ENCODE peak calls at places on chromosomes 5 and 9, in four cellular contexts. One of them, this sample, is unnamed.

GRCh38 chr9:98118640-98119601 is at the start of gene TRIM14:
- DNase-seq in GM12878: no peak
- DNase-seq in HepG2: peak; percentile 69
- DNase-seq in K562: peak; percentile 87
- DNase-seq in this sample: peak; percentile 73

GRCh38 chr5:78610163-78610583 is 38.4 kb downstream of the LHFPL2 start:
- DNase-seq in GM12878: no peak
- DNase-seq in HepG2: no peak
- DNase-seq in K562: no peak
- DNase-seq in this sample: no peak

GRCh38 chr5:159092288-159092687 is 7.4 kb downstream of the EBF1 start:
- DNase-seq in K562: no peak
- DNase-seq in GM12878: no peak
- DNase-seq in HepG2: no peak
- DNase-seq in this sample: no peak

GRCh38 chr5:102760815-102761214 is 5.7 kb downstream of the PAM start:
- DNase-seq in GM12878: no peak
- DNase-seq in K562: no peak
- DNase-seq in HepG2: no peak
- DNase-seq in this sample: no peak

GRCh38 chr9:571066-571465 is 270.4 kb upstream of the DMRT1 start:
- DNase-seq in HepG2: no peak
- DNase-seq in GM12878: no peak
- DNase-seq in K562: no peak
- DNase-seq in this sample: no peak

GRCh38 chr9:12640866-12641636 is 52.1 kb upstream of the TYRP1 start:
- DNase-seq in GM12878: no peak
- DNase-seq in HepG2: no peak
- DNase-seq in K562: no peak
- DNase-seq in this sample: no peak

GRCh38 chr5:10586008-10586407 is 22.1 kb downstream of the ANKRD33B start:
- DNase-seq in GM12878: no peak
- DNase-seq in HepG2: no peak
- DNase-seq in K562: no peak
- DNase-seq in this sample: no peak

GRCh38 chr9:38064842-38065368 is 4.1 kb downstream of the SHB start:
- DNase-seq in GM12878: no peak
- DNase-seq in HepG2: no peak
- DNase-seq in K562: no peak
- DNase-seq in this sample: no peak

GRCh38 chr5:171310816-171311697 is 2.0 kb downstream of the TLX3 start:
- DNase-seq in GM12878: no peak
- DNase-seq in K562: no peak
- DNase-seq in HepG2: no peak
- DNase-seq in this sample: peak; percentile 65

GRCh38 chr5:67020231-67020630 is 176.4 kb downstream of the CD180 start:
- DNase-seq in HepG2: no peak
- DNase-seq in K562: no peak
- DNase-seq in GM12878: no peak
- DNase-seq in this sample: no peak

GRCh38 chr9:126373241-126373640 is 46.6 kb downstream of the MVB12B start:
- DNase-seq in K562: no peak
- DNase-seq in GM12878: no peak
- DNase-seq in HepG2: peak; percentile 52
- DNase-seq in this sample: no peak

GRCh38 chr9:98929866-98930265 is 13.8 kb upstream of the COL15A1 start:
- DNase-seq in GM12878: no peak
- DNase-seq in HepG2: no peak
- DNase-seq in K562: peak; percentile 74
- DNase-seq in this sample: no peak

GRCh38 chr9:93266521-93267001 is 82.6 kb downstream of the WNK2 start:
- DNase-seq in K562: no peak
- DNase-seq in HepG2: no peak
- DNase-seq in GM12878: no peak
- DNase-seq in this sample: no peak

GRCh38 chr5:144035341-144035740 is 135.1 kb downstream of the YIPF5 start:
- DNase-seq in HepG2: no peak
- DNase-seq in GM12878: no peak
- DNase-seq in K562: no peak
- DNase-seq in this sample: no peak

GRCh38 chr5:116068028-116068632 is 16.7 kb upstream of the COMMD10 start:
- DNase-seq in HepG2: peak; percentile 44
- DNase-seq in GM12878: no peak
- DNase-seq in K562: peak; percentile 29
- DNase-seq in this sample: no peak

GRCh38 chr5:95746194-95746593 is 15.1 kb downstream of the RHOBTB3 start:
- DNase-seq in HepG2: no peak
- DNase-seq in GM12878: no peak
- DNase-seq in K562: no peak
- DNase-seq in this sample: no peak

GRCh38 chr9:90958328-90958727 is 156.7 kb downstream of the SYK start:
- DNase-seq in HepG2: no peak
- DNase-seq in GM12878: no peak
- DNase-seq in K562: no peak
- DNase-seq in this sample: no peak

GRCh38 chr5:96940586-96940985 is 4.7 kb downstream of the LNPEP start:
- DNase-seq in K562: no peak
- DNase-seq in HepG2: no peak
- DNase-seq in GM12878: no peak
- DNase-seq in this sample: no peak

GRCh38 chr9:34403554-34404380 is 27.1 kb upstream of the MYORG start:
- DNase-seq in GM12878: no peak
- DNase-seq in K562: peak; percentile 53
- DNase-seq in HepG2: peak; percentile 50
- DNase-seq in this sample: peak; percentile 82

GRCh38 chr9:136056546-136057235 is 38.4 kb downstream of the NACC2 start:
- DNase-seq in K562: no peak
- DNase-seq in GM12878: no peak
- DNase-seq in HepG2: no peak
- DNase-seq in this sample: peak; percentile 16
- TF ChIP-seq TCF7 in K562: no peak
- TF ChIP-seq TCF7 in GM12878: no peak
- TF ChIP-seq TCF7 in HepG2: no peak
- TF ChIP-seq TCF7 in this sample: no peak

GRCh38 chr5:36655171-36655570 is 48.8 kb downstream of the SLC1A3 start:
- DNase-seq in HepG2: no peak
- DNase-seq in K562: no peak
- DNase-seq in GM12878: no peak
- DNase-seq in this sample: no peak
- TF ChIP-seq CBFB in HepG2: no peak
- TF ChIP-seq CBFB in K562: no peak
- TF ChIP-seq CBFB in GM12878: no peak
- TF ChIP-seq CBFB in this sample: no peak

DNA sequence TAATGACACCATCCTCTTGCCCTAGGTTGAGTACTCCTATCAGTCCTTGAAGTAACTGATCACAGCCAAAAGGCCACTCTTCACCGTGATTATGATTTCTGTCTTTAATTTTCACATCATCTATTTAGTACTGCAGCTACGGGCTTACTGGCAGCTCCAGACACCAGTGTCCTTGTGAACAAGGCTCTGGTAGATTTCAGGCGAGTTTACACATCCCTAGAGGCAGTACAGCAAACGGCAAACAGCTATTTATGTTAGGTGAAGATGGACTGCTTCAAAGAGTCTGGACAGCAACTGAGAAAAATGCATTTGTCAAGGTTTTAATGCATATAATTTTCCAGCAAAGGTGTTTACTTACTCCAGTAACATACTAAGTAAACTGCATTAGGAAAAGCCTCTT is 396.9 kb downstream of the KDM4C start:
- DNase-seq in HepG2: no peak
- DNase-seq in K562: no peak
- DNase-seq in GM12878: no peak
- DNase-seq in this sample: no peak
- TF ChIP-seq TCF7 in HepG2: no peak
- TF ChIP-seq TCF7 in K562: no peak
- TF ChIP-seq TCF7 in GM12878: no peak
- TF ChIP-seq TCF7 in this sample: no peak

GRCh38 chr5:141039061-141039460 is 12.1 kb upstream of the PCDHB1 start:
- DNase-seq in K562: no peak
- DNase-seq in GM12878: no peak
- DNase-seq in HepG2: no peak
- DNase-seq in this sample: no peak

GRCh38 chr5:141040763-141041426 is 10.3 kb upstream of the PCDHB1 start:
- DNase-seq in HepG2: peak; percentile 69
- DNase-seq in GM12878: no peak
- DNase-seq in K562: peak; percentile 78
- DNase-seq in this sample: peak; percentile 99

GRCh38 chr5:141039517-141039916 is 11.7 kb upstream of the PCDHB1 start:
- DNase-seq in K562: no peak
- DNase-seq in GM12878: no peak
- DNase-seq in HepG2: no peak
- DNase-seq in this sample: no peak

GRCh38 chr5:141041427-141041785 is 9.8 kb upstream of the PCDHB1 start:
- DNase-seq in GM12878: no peak
- DNase-seq in HepG2: no peak
- DNase-seq in K562: no peak
- DNase-seq in this sample: no peak

DNA sequence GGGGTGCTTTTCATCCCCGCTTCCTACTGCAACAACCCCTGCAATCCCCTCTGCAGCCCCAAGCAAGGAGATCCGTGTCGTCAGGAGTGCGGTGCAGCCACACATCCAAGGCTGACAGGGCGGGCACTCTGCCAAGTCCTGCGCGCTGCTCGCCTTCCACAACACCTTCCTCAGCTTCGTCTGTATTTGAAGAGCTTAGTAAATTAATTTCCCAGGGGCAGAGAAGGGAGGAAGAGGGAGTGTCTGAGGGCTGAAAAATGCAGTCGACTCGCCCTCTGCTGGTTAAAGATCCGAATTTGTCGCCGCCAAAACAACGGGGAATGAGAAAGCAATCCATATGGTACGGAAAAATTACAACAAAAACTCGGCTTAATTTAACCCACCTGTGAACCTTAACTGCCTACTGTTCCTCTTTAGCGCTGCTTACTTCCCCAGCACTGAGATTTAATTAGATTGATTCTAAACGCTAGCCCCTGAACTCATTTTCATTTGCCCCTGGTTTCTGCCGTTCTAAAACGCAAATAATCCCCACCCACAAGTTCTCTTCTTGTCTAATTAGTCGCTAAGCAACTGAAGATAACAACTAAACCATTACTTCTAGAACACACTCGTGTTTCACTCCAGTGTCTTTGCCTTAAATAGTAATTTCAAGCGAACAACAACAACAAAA is 10.9 kb upstream of the PCDHB1 start:
- DNase-seq in HepG2: no peak
- DNase-seq in K562: no peak
- DNase-seq in GM12878: no peak
- DNase-seq in this sample: peak; percentile 77
- TF ChIP-seq CBFB in HepG2: no peak
- TF ChIP-seq CBFB in K562: no peak
- TF ChIP-seq CBFB in GM12878: no peak
- TF ChIP-seq CBFB in this sample: no peak

DNA sequence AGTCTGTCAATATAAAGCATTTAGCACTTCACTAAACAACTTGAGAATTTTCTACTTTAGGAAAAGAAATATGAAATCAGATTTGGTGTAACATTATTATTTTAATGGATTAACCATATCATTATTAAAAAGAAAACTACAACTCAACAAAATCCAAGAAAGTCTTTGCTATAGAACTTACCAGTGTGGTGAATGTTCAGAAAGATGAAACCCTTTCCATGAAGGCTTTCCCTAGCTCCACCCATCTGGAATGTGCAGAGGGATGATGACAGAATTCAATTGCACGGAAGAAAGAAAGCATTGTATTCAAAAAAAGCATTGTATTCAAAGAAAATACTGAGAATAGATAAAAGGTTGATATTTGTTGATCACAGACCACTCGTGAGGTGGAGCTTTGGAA is 328.6 kb upstream of the NUDT12 start:
- DNase-seq in K562: no peak
- DNase-seq in HepG2: no peak
- DNase-seq in GM12878: no peak
- DNase-seq in this sample: no peak
- TF ChIP-seq TCF7 in K562: no peak
- TF ChIP-seq TCF7 in HepG2: no peak
- TF ChIP-seq TCF7 in GM12878: no peak
- TF ChIP-seq TCF7 in this sample: no peak

DNA sequence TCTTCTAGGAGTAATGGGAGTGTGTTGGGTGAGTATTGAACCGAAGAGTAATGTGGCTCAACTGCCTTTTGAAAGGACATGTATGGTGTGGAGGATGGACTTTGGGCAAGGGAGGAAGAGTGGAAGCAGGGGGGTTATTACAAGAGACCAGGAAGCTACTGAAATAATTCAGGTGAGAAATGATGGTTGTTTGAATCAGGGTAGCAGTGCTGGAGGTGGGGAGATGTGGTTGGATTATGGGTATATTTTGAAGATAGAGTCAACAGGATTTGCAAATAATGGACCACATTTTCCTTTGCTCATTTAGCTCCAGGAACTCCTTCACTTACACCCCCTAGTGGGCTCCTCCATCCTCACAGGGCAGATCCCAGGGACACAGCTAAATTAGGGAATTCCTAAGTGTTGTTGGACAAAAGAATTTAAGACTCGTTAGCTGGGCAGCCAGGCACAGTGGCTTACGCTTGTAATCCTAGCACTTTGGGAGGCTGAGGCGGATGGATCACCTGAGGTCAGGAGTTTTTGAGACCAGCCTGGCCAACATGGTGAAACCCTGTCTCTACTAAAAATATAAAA is 1.2 kb upstream of the SLC4A9 start:
- DNase-seq in K562: no peak
- DNase-seq in HepG2: peak; percentile 37
- DNase-seq in GM12878: no peak
- DNase-seq in this sample: peak; percentile 64
- TF ChIP-seq CBFB in K562: no peak
- TF ChIP-seq CBFB in HepG2: no peak
- TF ChIP-seq CBFB in GM12878: no peak
- TF ChIP-seq CBFB in this sample: no peak